ENCODE peak calls at places on chromosomes 2 and 18, in nine cellular contexts. Q is anterior cingulate cortex, D is kidney, U is mammary epithelial cell, E is SW480, V is progenitor cell of endocrine pancreas, F is NCI-H345, R is astrocyte, C is tibial artery. B is an unnamed sample.
A peak's percentile ranks its signal among the peaks of the same experiment; 100 is the strongest.

GRCh38 chr2:218745160-218745558 is 34.5 kb downstream of the TTLL4 start:
- DNase-seq in Q (no peak), D (no peak), U (peak; percentile 37), E (no peak), V (no peak), F (no peak), R (no peak), C (no peak), B (no peak)

GRCh38 chr2:222652856-222653255 is 3.0 kb downstream of the FARSB start:
- DNase-seq in Q (no peak), D (no peak), U (peak; percentile 41), E (no peak), V (no peak), F (no peak), R (no peak), C (no peak), B (no peak)

GRCh38 chr18:36850527-36851201 is 21.7 kb downstream of the KIAA1328 start:
- DNase-seq in Q (no peak), D (no peak), U (peak; percentile 86), E (no peak), V (no peak), F (no peak), R (peak; percentile 95), C (no peak), B (no peak)

GRCh38 chr2:216651370-216651881 is 18.2 kb downstream of the IGFBP2 start:
- DNase-seq in Q (no peak), D (no peak), U (peak; percentile 52), E (no peak), V (no peak), F (no peak), R (peak; percentile 86), C (no peak), B (no peak)

GRCh38 chr18:46754661-46755292 is 2.1 kb downstream of the ST8SIA5 start:
- DNase-seq in Q (no peak), D (no peak), U (no peak), E (no peak), V (no peak), F (no peak), R (no peak), C (no peak), B (no peak)

GRCh38 chr2:214934006-214934405 is 124.5 kb upstream of the BARD1 start:
- DNase-seq in Q (no peak), D (no peak), U (no peak), E (no peak), V (no peak), F (no peak), R (peak; percentile 14), C (no peak), B (no peak)

GRCh38 chr18:67154979-67155378 is 361.5 kb downstream of the DSEL start:
- DNase-seq in Q (no peak), D (no peak), U (no peak), E (no peak), V (no peak), F (no peak), R (no peak), C (no peak), B (no peak)

GRCh38 chr2:172556284-172557033 is 569 bp downstream of the PDK1 start:
- DNase-seq in Q (no peak), D (peak; percentile 84), U (peak; percentile 68), E (peak; percentile 65), V (peak; percentile 48), F (peak; percentile 34), R (peak; percentile 41), C (peak; percentile 48), B (peak; percentile 71)

GRCh38 chr2:172928754-172929153 is 146.9 kb upstream of the MAP3K20 start:
- DNase-seq in Q (no peak), D (no peak), U (no peak), E (no peak), V (no peak), F (no peak), R (peak; percentile 83), C (no peak), B (no peak)

GRCh38 chr2:42371621-42372473 is 10.8 kb upstream of the COX7A2L start:
- DNase-seq in Q (no peak), D (no peak), U (peak; percentile 91), E (no peak), V (no peak), F (no peak), R (no peak), C (no peak), B (no peak)

GRCh38 chr18:76803814-76804213 is 18.5 kb upstream of the ZNF236 start:
- DNase-seq in Q (no peak), D (no peak), U (peak; percentile 69), E (peak; percentile 53), V (peak; percentile 24), F (peak; percentile 57), R (peak; percentile 29), C (peak; percentile 50), B (peak; percentile 61)

GRCh38 chr2:10452334-10452733 is 4.2 kb upstream of the ODC1 start:
- DNase-seq in Q (no peak), D (no peak), U (peak; percentile 96), E (no peak), V (no peak), F (peak; percentile 88), R (peak; percentile 73), C (no peak), B (peak; percentile 91)

GRCh38 chr2:149657393-149657792 is 69.8 kb upstream of the MMADHC start:
- DNase-seq in Q (no peak), D (no peak), U (no peak), E (no peak), V (no peak), F (peak; percentile 58), R (no peak), C (no peak), B (no peak)

GRCh38 chr2:238754259-238754658 is 93.6 kb upstream of the TWIST2 start:
- DNase-seq in Q (no peak), D (no peak), U (no peak), E (peak; percentile 5), V (no peak), F (no peak), R (no peak), C (no peak), B (peak; percentile 40)

GRCh38 chr18:58666176-58666575 is 5.1 kb upstream of the MALT1 start:
- DNase-seq in Q (no peak), D (no peak), U (no peak), E (no peak), V (no peak), F (no peak), R (peak; percentile 23), C (no peak), B (no peak)